ENCODE peak calls at places on chromosomes 1 and 21, in ten cellular contexts. G, U, K, A, O, B, Y, H, D and C are unnamed samples. For H3K27me3, the result is how much of the 10 kb centered on the place peaks cover.

GRCh38 chr1:55612988-55613387 is 397.8 kb upstream of the USP24 start:
- DNase-seq in K (no peak), A (no peak), H (no peak), B (no peak), O (no peak), D (no peak), Y (no peak), G (no peak), U (no peak), C (no peak)

GRCh38 chr1:27713869-27714513 is 11.8 kb upstream of the FAM76A start:
- DNase-seq in B (no peak), D (no peak), K (no peak), A (no peak), U (no peak), Y (no peak), G (no peak), H (no peak), O (no peak), C (no peak)

GRCh38 chr1:236159704-236160539 is 17.6 kb downstream of the GPR137B start:
- DNase-seq in B (no peak), Y (no peak), A (no peak), O (no peak), D (no peak), H (no peak), K (no peak), G (no peak), U (no peak), C (no peak)

GRCh38 chr21:44986471-44987291 is 46.9 kb downstream of the SLX9 start:
- DNase-seq in K (no peak), Y (no peak), A (no peak), H (no peak), O (no peak), B (no peak), U (no peak), G (no peak), D (peak), C (no peak)

GRCh38 chr1:162349635-162350330 is 26.9 kb downstream of the SPATA46 start:
- DNase-seq in D (no peak), G (peak), A (no peak), H (no peak), Y (no peak), K (no peak), B (peak), U (no peak), O (no peak), C (peak)

GRCh38 chr1:41739061-41739955 is 179.4 kb downstream of the HIVEP3 start:
- DNase-seq in U (peak), K (peak), A (peak), Y (no peak), G (peak), O (peak), D (peak), B (no peak), H (peak), C (peak)

GRCh38 chr1:38997034-38997900 is 6.2 kb downstream of the AKIRIN1 start:
- DNase-seq in D (no peak), G (no peak), Y (no peak), K (no peak), A (no peak), B (no peak), U (no peak), H (no peak), O (no peak), C (no peak)

GRCh38 chr1:73593379-73593778 is 604.6 kb downstream of the LRRIQ3 start:
- DNase-seq in B (no peak), D (no peak), A (no peak), H (no peak), Y (no peak), K (peak), O (no peak), G (peak), U (peak), C (peak)

GRCh38 chr1:193919827-193920226 is 733.4 kb upstream of the B3GALT2 start:
- DNase-seq in A (no peak), H (no peak), G (no peak), O (no peak), Y (no peak), D (no peak), U (no peak), B (no peak), K (no peak), C (no peak)

GRCh38 chr1:17933991-17934390 is 173.6 kb upstream of the IGSF21 start:
- DNase-seq in G (no peak), B (no peak), K (no peak), U (peak), D (no peak), H (no peak), A (no peak), Y (no peak), O (no peak), C (no peak)

GRCh38 chr21:45787371-45787770 is 143.8 kb downstream of the PCBP3 start:
- DNase-seq in K (no peak), B (no peak), O (no peak), H (no peak), G (no peak), A (no peak), U (no peak), D (no peak), Y (no peak), C (no peak)

GRCh38 chr1:170790651-170791071 is 126.7 kb downstream of the PRRX1 start:
- DNase-seq in B (no peak), H (no peak), A (no peak), G (no peak), U (no peak), D (no peak), O (no peak), K (no peak), Y (no peak), C (no peak)

GRCh38 chr1:199044191-199044590 is 405.4 kb downstream of the PTPRC start:
- DNase-seq in B (no peak), H (no peak), U (no peak), G (no peak), Y (no peak), A (no peak), K (no peak), D (no peak), O (no peak), C (no peak)

GRCh38 chr1:151920147-151920546 is 10.8 kb upstream of the THEM4 start:
- DNase-seq in U (no peak), K (no peak), A (no peak), G (no peak), Y (no peak), H (no peak), B (no peak), D (no peak), O (no peak), C (no peak)

GRCh38 chr1:231487019-231487418 is 41.5 kb upstream of the TSNAX start:
- DNase-seq in K (no peak), H (no peak), U (no peak), O (no peak), A (no peak), Y (no peak), G (no peak), B (no peak), D (no peak), C (no peak)

GRCh38 chr1:19762175-19762779 is 37.4 kb downstream of the TMCO4 start:
- DNase-seq in B (no peak), Y (peak), D (no peak), U (no peak), H (no peak), O (no peak), K (peak), A (no peak), G (no peak), C (no peak)

GRCh38 chr1:178951600-178951999 is 74.1 kb upstream of the FAM20B start:
- DNase-seq in D (no peak), A (no peak), H (no peak), U (no peak), B (no peak), Y (no peak), G (no peak), O (no peak), K (no peak), C (no peak)

GRCh38 chr1:93735722-93736121 is 54.1 kb upstream of the BCAR3 start:
- DNase-seq in K (no peak), A (no peak), Y (no peak), D (no peak), U (no peak), H (no peak), O (no peak), G (peak), B (no peak), C (peak)

GRCh38 chr1:41622859-41623732 is 138.6 kb upstream of the EDN2 start:
- DNase-seq in B (no peak), D (no peak), K (no peak), H (no peak), O (no peak), G (no peak), A (no peak), U (peak), Y (no peak), C (no peak)

GRCh38 chr1:46181343-46182260 is 5.3 kb upstream of the P3R3URF start:
- DNase-seq in A (no peak), H (no peak), B (no peak), K (no peak), Y (no peak), U (no peak), O (no peak), D (no peak), G (peak), C (no peak)

GRCh38 chr1:221315330-221315729 is 426.6 kb downstream of the DUSP10 start:
- DNase-seq in Y (no peak), G (no peak), D (no peak), U (no peak), B (no peak), A (no peak), H (no peak), K (no peak), O (no peak), C (no peak)

GRCh38 chr1:117672756-117673155 is 66.9 kb downstream of the TENT5C start:
- DNase-seq in O (no peak), H (no peak), A (no peak), D (no peak), G (no peak), U (no peak), Y (no peak), B (no peak), K (no peak), C (no peak)

GRCh38 chr21:41956926-41957729 is 3.3 kb upstream of the C2CD2 start:
- DNase-seq in H (no peak), G (peak), O (no peak), D (no peak), Y (no peak), B (no peak), K (no peak), A (no peak), U (no peak), C (no peak)

GRCh38 chr21:41955516-41955915 is 1.7 kb upstream of the C2CD2 start:
- DNase-seq in H (no peak), K (no peak), U (no peak), B (no peak), Y (no peak), A (no peak), D (no peak), G (no peak), O (no peak), C (no peak)

GRCh38 chr21:41960386-41960785 is 6.6 kb upstream of the C2CD2 start:
- DNase-seq in D (no peak), K (no peak), A (no peak), U (no peak), B (no peak), G (no peak), H (no peak), Y (no peak), O (no peak), C (no peak)

GRCh38 chr21:41958886-41959563 is 5.2 kb upstream of the C2CD2 start:
- DNase-seq in U (peak), D (no peak), Y (no peak), K (no peak), B (no peak), O (no peak), H (no peak), A (no peak), G (peak), C (no peak)

GRCh38 chr21:41957991-41958766 is 4.4 kb upstream of the C2CD2 start:
- DNase-seq in D (no peak), H (no peak), B (peak), A (no peak), O (no peak), G (peak), Y (no peak), U (peak), K (peak), C (peak)
- TF ChIP-seq CTCF in D (no peak), H (no peak), B (peak), A (no peak), O (no peak), G (peak), Y (no peak), U (peak), K (no peak), C (peak)

DNA sequence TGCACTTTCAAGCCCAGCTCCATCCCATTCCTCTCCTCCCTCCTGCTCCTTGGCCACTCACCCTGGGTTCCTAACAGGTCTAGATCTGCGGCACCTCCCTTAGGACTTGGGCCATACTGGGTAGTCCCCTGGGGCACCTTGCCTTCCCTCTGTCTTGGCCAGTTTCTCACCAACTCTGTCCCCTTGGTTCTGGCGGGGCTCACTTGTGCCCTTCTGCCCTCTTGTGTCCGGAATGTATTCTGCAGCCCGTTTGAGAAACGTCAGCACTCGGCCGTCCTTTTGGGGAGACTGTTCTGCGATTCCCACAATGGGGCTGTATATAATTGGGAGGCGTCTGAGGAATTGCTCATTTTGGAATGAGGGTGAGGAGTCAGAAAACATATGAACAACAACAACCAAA is 162.4 kb downstream of the ZSCAN20 start:
- DNase-seq in G (no peak), Y (peak), H (no peak), D (no peak), U (no peak), A (no peak), O (no peak), B (peak), K (peak), C (no peak)
- H3K27me3 ChIP-seq in G (under half), Y (under half), H (under half), D (under half), U (under half), A (under half), O (under half), B (under half), K (under half), C (under half)

GRCh38 chr1:1373493-1374067 is 1.4 kb downstream of the AURKAIP1 start:
- DNase-seq in H (no peak), U (no peak), B (no peak), O (no peak), Y (no peak), G (no peak), K (no peak), A (peak), D (no peak), C (no peak)
- H3K4me3 ChIP-seq in H (peak), U (no peak), B (peak), O (peak), Y (peak), G (peak), K (no peak), A (no peak), D (peak), C (peak)

GRCh38 chr21:14383596-14384210 is 757 bp upstream of the HSPA13 start:
- DNase-seq in Y (no peak), K (no peak), A (no peak), O (no peak), U (no peak), G (no peak), B (no peak), D (no peak), H (no peak), C (no peak)
- TF ChIP-seq CTCF in Y (no peak), K (no peak), A (no peak), O (no peak), U (no peak), G (no peak), B (no peak), D (no peak), H (no peak), C (no peak)

GRCh38 chr1:998905-999796 is 746 bp downstream of the HES4 start:
- DNase-seq in B (no peak), H (no peak), G (peak), K (peak), A (peak), U (no peak), O (no peak), Y (peak), D (peak), C (no peak)

GRCh38 chr1:999797-1000356 is at the start of gene HES4:
- DNase-seq in H (peak), O (no peak), D (peak), B (peak), G (peak), K (peak), U (peak), A (peak), Y (peak), C (peak)

GRCh38 chr1:1001631-1002300 is 1.9 kb upstream of the HES4 start:
- DNase-seq in D (peak), G (peak), A (peak), K (peak), Y (peak), U (peak), B (peak), O (no peak), H (peak), C (no peak)

GRCh38 chr1:1001057-1001630 is 1.2 kb upstream of the HES4 start:
- DNase-seq in Y (peak), B (no peak), K (no peak), D (no peak), A (no peak), O (no peak), H (no peak), U (no peak), G (no peak), C (no peak)

DNA sequence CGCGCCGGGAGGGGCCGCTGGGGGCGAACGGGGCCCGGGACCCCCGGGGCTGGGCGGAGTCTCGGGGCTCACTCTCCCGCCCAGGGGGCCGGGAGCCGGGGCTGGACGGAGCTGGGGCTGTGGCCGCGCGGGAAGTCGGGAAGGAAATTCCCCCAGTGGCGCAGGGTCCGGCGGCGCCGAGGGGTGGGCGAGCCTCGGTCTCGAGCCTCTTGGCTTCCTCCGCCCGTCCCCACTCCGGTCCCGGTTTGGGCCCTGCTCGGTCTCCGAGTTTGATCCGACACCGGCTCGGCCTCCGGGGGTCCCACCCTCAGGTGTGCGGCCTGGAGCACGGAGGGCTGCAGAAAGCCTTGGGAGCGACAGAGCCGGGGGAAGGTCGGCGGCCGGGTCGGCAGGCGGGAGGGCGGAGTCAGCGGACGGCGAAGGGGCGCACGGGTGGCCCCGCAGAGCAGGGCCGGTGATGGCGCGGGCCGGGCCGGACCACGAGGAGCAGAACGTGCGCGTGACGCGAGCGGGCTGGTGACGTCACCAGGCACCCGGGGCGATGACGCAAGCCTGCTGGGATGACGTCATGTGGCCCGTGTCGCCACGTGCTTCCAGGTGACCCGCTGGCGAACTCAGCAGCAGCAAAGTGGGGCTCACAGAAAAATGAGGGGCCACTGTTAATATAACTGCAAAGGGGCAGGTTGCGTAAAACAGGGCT is 610 bp upstream of the HES4 start:
- DNase-seq in U (peak), Y (peak), B (peak), G (peak), K (peak), H (peak), O (no peak), A (peak), D (peak), C (peak)
- H3K27me3 ChIP-seq in U (under half), Y (half or more), B (under half), G (under half), K (under half), H (under half), O (under half), A (under half), D (under half), C (under half)